ENCODE peak calls at places on chromosomes 12 and 14, in five cellular contexts. G, T, X, Z and W are unnamed samples.
A peak's percentile ranks its signal among the peaks of the same experiment; 100 is the strongest.

GRCh38 chr12:50555471-50555885 is 50.7 kb downstream of the DIP2B start:
- DNase-seq in G (no peak), T (no peak), X (no peak), Z (no peak), W (no peak)

GRCh38 chr12:32499048-32499447 is 99.7 kb downstream of the FGD4 start:
- DNase-seq in G (no peak), T (no peak), X (no peak), Z (no peak), W (no peak)

GRCh38 chr14:103257211-103257962 is 76.7 kb upstream of the EIF5 start:
- DNase-seq in G (no peak), T (no peak), X (peak; percentile 25), Z (peak; percentile 61), W (no peak)

GRCh38 chr12:70379856-70380255 is 13.8 kb downstream of the KCNMB4 start:
- DNase-seq in G (no peak), T (no peak), X (no peak), Z (no peak), W (no peak)

GRCh38 chr12:52278931-52279682 is 4.7 kb downstream of the KRT86 start:
- DNase-seq in G (peak; percentile 85), T (no peak), X (peak; percentile 81), Z (peak; percentile 64), W (no peak)

GRCh38 chr12:122437656-122438121 is 15.2 kb upstream of the CLIP1 start:
- DNase-seq in G (peak; percentile 47), T (no peak), X (peak; percentile 22), Z (peak; percentile 89), W (no peak)

GRCh38 chr14:73465833-73466532 is 7.6 kb upstream of the NUMB start:
- DNase-seq in G (no peak), T (no peak), X (peak; percentile 17), Z (no peak), W (no peak)

GRCh38 chr12:89829434-89829975 is 120.9 kb upstream of the ATP2B1 start:
- DNase-seq in G (no peak), T (no peak), X (no peak), Z (no peak), W (no peak)

GRCh38 chr12:857611-858010 is 91.9 kb downstream of the RAD52 start:
- DNase-seq in G (no peak), T (no peak), X (peak; percentile 84), Z (peak; percentile 91), W (peak; percentile 19)

GRCh38 chr12:111775205-111776193 is 8.8 kb downstream of the ALDH2 start:
- DNase-seq in G (peak; percentile 70), T (no peak), X (peak; percentile 84), Z (peak; percentile 84), W (peak; percentile 33)

GRCh38 chr12:22333186-22333745 is 1.2 kb downstream of the ST8SIA1 start:
- DNase-seq in G (no peak), T (no peak), X (peak; percentile 54), Z (peak; percentile 86), W (peak; percentile 19)

GRCh38 chr12:60849723-60850122 is 1253.9 kb downstream of the SLC16A7 start:
- DNase-seq in G (no peak), T (no peak), X (no peak), Z (no peak), W (no peak)

GRCh38 chr12:98485792-98486347 is 29.5 kb upstream of the TMPO start:
- DNase-seq in G (no peak), T (no peak), X (no peak), Z (no peak), W (no peak)

GRCh38 chr12:19191563-19191962 is 62.0 kb downstream of the PLEKHA5 start:
- DNase-seq in G (no peak), T (no peak), X (no peak), Z (no peak), W (no peak)
- H3K4me3 ChIP-seq in G (no peak overlapping the region), T (no peak overlapping the region), X (no peak overlapping the region), Z (no peak overlapping the region), W (no peak overlapping the region)

GRCh38 chr12:5965950-5966383 is 20.9 kb upstream of the ANO2 start:
- DNase-seq in G (no peak), T (no peak), X (peak; percentile 57), Z (peak; percentile 35), W (no peak)
- TF ChIP-seq CTCF in G (no peak), T (peak; percentile 63), X (peak; percentile 85), Z (peak; percentile 81), W (peak; percentile 87)

GRCh38 chr14:101583006-101583708 is 21.9 kb downstream of the DIO3 start:
- DNase-seq in G (no peak), T (no peak), X (no peak), Z (no peak), W (no peak)

GRCh38 chr14:101583709-101584048 is 22.4 kb downstream of the DIO3 start:
- DNase-seq in G (no peak), T (no peak), X (no peak), Z (no peak), W (no peak)

GRCh38 chr14:101582294-101582693 is 21.0 kb downstream of the DIO3 start:
- DNase-seq in G (no peak), T (no peak), X (no peak), Z (no peak), W (no peak)

GRCh38 chr14:101585211-101585610 is 23.9 kb downstream of the DIO3 start:
- DNase-seq in G (no peak), T (no peak), X (no peak), Z (no peak), W (no peak)

DNA sequence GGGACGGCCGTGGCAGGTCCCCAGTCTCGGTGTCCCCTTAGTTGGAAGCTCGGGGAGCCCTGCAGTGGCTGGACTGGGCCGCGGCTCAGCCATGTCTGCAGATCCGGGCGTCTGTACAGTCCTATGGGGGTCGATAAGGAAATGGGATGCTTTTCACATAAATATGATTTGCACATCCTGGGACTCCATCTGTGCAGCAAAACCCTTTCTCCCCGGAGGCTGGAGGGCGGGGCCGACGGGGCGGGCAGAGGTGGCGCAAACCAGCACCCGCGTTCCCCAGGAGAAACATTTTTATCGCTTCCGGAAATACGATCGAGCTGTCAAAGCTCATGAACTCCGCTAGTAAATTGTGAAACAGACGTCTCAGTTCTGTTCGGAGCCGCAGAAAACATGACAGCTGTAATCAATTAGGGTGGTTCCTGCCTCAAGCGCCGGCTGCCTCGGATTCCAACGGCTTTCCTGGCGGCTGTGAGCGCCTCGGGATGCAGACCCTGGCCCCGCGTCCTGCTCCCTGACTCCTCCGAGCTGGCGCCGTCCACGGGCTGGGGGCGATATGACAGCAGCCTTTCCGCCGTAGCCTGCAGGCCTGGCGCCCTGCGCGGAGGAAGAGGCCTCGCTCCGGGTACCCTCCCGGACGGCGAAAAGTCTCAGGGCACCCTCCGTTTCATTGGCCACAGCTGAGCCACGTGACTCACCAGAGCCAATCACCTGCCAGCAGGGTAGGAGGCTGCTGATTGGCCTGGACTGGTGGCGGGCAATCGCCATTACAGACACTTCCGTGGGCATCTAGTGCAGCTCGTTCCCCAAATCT is 23.0 kb downstream of the DIO3 start:
- DNase-seq in G (no peak), T (no peak), X (peak; percentile 62), Z (peak; percentile 71), W (peak; percentile 57)
- H3K4me3 ChIP-seq in G (peak overlapping the region; percentile 21), T (peak overlapping the region; percentile 40), X (peak overlapping the region; percentile 44), Z (peak overlapping the region; percentile 8), W (peak overlapping the region; percentile 37)

GRCh38 chr12:113165521-113166450 is 16.3 kb downstream of the CFAP73 start:
- DNase-seq in G (no peak), T (no peak), X (peak; percentile 94), Z (no peak), W (no peak)

GRCh38 chr12:113164014-113164413 is 14.5 kb downstream of the CFAP73 start:
- DNase-seq in G (no peak), T (no peak), X (no peak), Z (no peak), W (no peak)

GRCh38 chr12:113161415-113162016 is 12.0 kb downstream of the CFAP73 start:
- DNase-seq in G (no peak), T (no peak), X (no peak), Z (no peak), W (no peak)

GRCh38 chr12:113162102-113163029 is 12.8 kb downstream of the CFAP73 start:
- DNase-seq in G (no peak), T (no peak), X (peak; percentile 42), Z (peak; percentile 67), W (no peak)

GRCh38 chr12:113163030-113163360 is 13.5 kb downstream of the CFAP73 start:
- DNase-seq in G (no peak), T (no peak), X (no peak), Z (no peak), W (no peak)
- TF ChIP-seq CTCF in G (no peak), T (no peak), X (no peak), Z (no peak), W (no peak)

GRCh38 chr12:132430838-132431826 is 58.8 kb upstream of the FBRSL1 start:
- DNase-seq in G (no peak), T (no peak), X (no peak), Z (no peak), W (no peak)
- H3K4me3 ChIP-seq in G (no peak overlapping the region), T (no peak overlapping the region), X (no peak overlapping the region), Z (no peak overlapping the region), W (no peak overlapping the region)

GRCh38 chr12:102917026-102917787 is at the start of gene PAH:
- DNase-seq in G (no peak), T (no peak), X (no peak), Z (no peak), W (no peak)
- TF ChIP-seq CTCF in G (no peak), T (no peak), X (no peak), Z (no peak), W (no peak)

GRCh38 chr12:66240106-66240820 is 51.2 kb downstream of the IRAK3 start:
- DNase-seq in G (no peak), T (no peak), X (no peak), Z (no peak), W (no peak)
- H3K4me3 ChIP-seq in G (no peak overlapping the region), T (no peak overlapping the region), X (no peak overlapping the region), Z (no peak overlapping the region), W (no peak overlapping the region)

GRCh38 chr12:17992002-17992656 is 97.9 kb downstream of the RERGL start:
- DNase-seq in G (no peak), T (no peak), X (peak; percentile 69), Z (peak; percentile 59), W (no peak)
- TF ChIP-seq CTCF in G (peak; percentile 32), T (peak; percentile 27), X (peak; percentile 84), Z (peak; percentile 80), W (peak; percentile 62)